ENCODE peak calls at places on chromosomes 16 and 17, in nine cellular contexts. N is GM23248, A is HCT116, U is hepatocyte, B is OCI-LY7, T is MM.1S, Z is GM23338, J is PC-3, D is SK-N-SH. Q is an unnamed sample.

GRCh38 chr16:8370374-8371015 is 219.8 kb downstream of the TMEM114 start:
- DNase-seq in N (peak), A (no peak), U (peak), B (no peak), T (no peak), Z (peak), J (peak), D (no peak), Q (no peak)

GRCh38 chr16:46729326-46729995 is 18.7 kb downstream of the MYLK3 start:
- DNase-seq in N (no peak), A (no peak), U (no peak), B (no peak), T (no peak), Z (no peak), J (no peak), D (no peak), Q (no peak)

GRCh38 chr17:5587431-5588032 is 3.2 kb upstream of the NLRP1 start:
- DNase-seq in N (peak), A (peak), U (peak), B (peak), T (peak), Z (peak), J (peak), D (peak), Q (peak)

GRCh38 chr16:81471882-81472281 is 27.3 kb downstream of the CMIP start:
- DNase-seq in N (no peak), A (no peak), U (no peak), B (no peak), T (no peak), Z (no peak), J (no peak), D (no peak), Q (no peak)

GRCh38 chr17:35898283-35899070 is 18.3 kb upstream of the CCL5 start:
- DNase-seq in N (no peak), A (no peak), U (no peak), B (no peak), T (no peak), Z (no peak), J (peak), D (no peak), Q (no peak)

GRCh38 chr16:28548306-28548802 is 5.4 kb upstream of the SGF29 start:
- DNase-seq in N (no peak), A (no peak), U (no peak), B (no peak), T (no peak), Z (no peak), J (no peak), D (no peak), Q (no peak)

GRCh38 chr17:79028496-79029326 is 4.7 kb downstream of the C1QTNF1 start:
- DNase-seq in N (peak), A (no peak), U (no peak), B (no peak), T (no peak), Z (no peak), J (no peak), D (peak), Q (no peak)

GRCh38 chr16:59697236-59697635 is 963.1 kb upstream of the GOT2 start:
- DNase-seq in N (peak), A (no peak), U (no peak), B (no peak), T (no peak), Z (no peak), J (no peak), D (no peak), Q (no peak)

GRCh38 chr16:30548392-30549255 is 9.6 kb downstream of the ZNF764 start:
- DNase-seq in N (no peak), A (no peak), U (no peak), B (no peak), T (no peak), Z (no peak), J (no peak), D (no peak), Q (no peak)

DNA sequence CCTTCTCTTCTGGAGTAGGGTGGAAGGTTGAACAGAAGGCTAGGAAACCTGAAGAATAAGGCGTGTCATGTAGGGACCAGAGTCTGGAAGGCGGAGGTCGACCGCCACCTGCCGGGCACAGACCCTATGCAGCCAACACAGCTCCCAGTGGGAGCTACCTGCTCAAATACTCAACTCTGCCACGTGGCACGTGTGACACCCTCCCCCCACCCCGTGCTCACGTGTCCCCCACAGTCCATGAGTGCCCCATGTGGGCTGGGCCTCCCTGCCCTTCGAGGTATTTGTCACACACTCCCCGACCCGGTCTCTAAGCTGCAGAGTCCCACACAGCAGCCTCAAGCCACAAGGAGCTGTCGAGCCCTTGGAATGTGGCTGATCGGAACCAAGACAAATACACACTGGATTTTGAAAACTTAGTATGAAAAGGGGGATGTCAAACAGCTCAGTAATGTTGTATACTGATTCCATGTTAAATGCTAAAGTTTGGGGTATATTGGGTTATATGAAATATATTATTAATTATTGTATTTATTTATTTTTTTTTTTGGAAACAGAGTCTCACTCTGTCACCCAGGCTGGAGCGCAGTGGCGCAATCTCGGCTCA is 11.7 kb downstream of the HID1 start:
- DNase-seq in N (peak), A (peak), U (peak), B (peak), T (peak), Z (peak), J (no peak), D (no peak), Q (peak)
- TF ChIP-seq EZH2phosphoT487 in N (no peak), A (no peak), U (no peak), B (no peak), T (no peak), Z (no peak), J (no peak), D (no peak), Q (no peak)

GRCh38 chr17:80100035-80100323 is 1.4 kb upstream of the GAA start:
- DNase-seq in N (no peak), A (no peak), U (no peak), B (no peak), T (no peak), Z (no peak), J (no peak), D (no peak), Q (no peak)
- H3K4me2 ChIP-seq in N (no peak), A (no peak), U (no peak), B (peak), T (peak), Z (no peak), J (no peak), D (no peak), Q (no peak)

GRCh38 chr16:67657751-67658518 is 2.1 kb downstream of the ACD start:
- DNase-seq in N (no peak), A (no peak), U (no peak), B (no peak), T (no peak), Z (no peak), J (no peak), D (no peak), Q (no peak)

GRCh38 chr16:67659675-67660563 is at the start of gene ACD:
- DNase-seq in N (peak), A (peak), U (peak), B (peak), T (peak), Z (peak), J (peak), D (peak), Q (peak)

GRCh38 chr16:67660564-67661028 is at the start of gene PARD6A:
- DNase-seq in N (peak), A (peak), U (peak), B (peak), T (peak), Z (peak), J (peak), D (peak), Q (peak)

GRCh38 chr16:67657017-67657608 is 2.9 kb downstream of the ACD start:
- DNase-seq in N (no peak), A (no peak), U (no peak), B (no peak), T (no peak), Z (no peak), J (no peak), D (no peak), Q (no peak)

GRCh38 chr16:67658849-67659674 is 998 bp downstream of the ACD start:
- DNase-seq in N (no peak), A (no peak), U (no peak), B (no peak), T (no peak), Z (no peak), J (no peak), D (no peak), Q (no peak)
- H3K4me3 ChIP-seq in N (peak), A (peak), U (peak), B (peak), T (peak), Z (peak), J (peak), D (peak), Q (peak)

DNA sequence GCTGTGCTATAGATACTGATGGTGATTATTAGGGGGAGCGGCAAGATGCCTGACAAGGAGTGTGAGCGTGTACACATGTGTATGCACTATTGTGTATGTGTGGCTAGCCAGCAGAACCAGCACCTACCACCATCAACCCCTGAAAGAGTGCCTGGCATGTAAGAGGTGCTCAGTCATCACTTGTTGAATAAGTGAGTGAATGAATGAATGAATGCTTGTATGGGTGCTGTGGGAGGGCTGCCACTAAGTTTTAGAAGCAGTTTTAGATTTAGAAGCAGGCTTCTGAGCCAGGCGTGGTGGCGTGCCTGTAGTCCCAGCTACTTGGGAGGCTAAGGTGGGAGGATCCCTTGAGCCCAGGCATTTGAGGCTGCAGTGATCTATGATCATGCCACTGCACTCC is 37.0 kb downstream of the RAB11FIP4 start:
- DNase-seq in N (no peak), A (no peak), U (no peak), B (no peak), T (no peak), Z (no peak), J (no peak), D (no peak), Q (no peak)
- TF ChIP-seq EZH2phosphoT487 in N (no peak), A (no peak), U (no peak), B (no peak), T (no peak), Z (no peak), J (no peak), D (no peak), Q (no peak)

DNA sequence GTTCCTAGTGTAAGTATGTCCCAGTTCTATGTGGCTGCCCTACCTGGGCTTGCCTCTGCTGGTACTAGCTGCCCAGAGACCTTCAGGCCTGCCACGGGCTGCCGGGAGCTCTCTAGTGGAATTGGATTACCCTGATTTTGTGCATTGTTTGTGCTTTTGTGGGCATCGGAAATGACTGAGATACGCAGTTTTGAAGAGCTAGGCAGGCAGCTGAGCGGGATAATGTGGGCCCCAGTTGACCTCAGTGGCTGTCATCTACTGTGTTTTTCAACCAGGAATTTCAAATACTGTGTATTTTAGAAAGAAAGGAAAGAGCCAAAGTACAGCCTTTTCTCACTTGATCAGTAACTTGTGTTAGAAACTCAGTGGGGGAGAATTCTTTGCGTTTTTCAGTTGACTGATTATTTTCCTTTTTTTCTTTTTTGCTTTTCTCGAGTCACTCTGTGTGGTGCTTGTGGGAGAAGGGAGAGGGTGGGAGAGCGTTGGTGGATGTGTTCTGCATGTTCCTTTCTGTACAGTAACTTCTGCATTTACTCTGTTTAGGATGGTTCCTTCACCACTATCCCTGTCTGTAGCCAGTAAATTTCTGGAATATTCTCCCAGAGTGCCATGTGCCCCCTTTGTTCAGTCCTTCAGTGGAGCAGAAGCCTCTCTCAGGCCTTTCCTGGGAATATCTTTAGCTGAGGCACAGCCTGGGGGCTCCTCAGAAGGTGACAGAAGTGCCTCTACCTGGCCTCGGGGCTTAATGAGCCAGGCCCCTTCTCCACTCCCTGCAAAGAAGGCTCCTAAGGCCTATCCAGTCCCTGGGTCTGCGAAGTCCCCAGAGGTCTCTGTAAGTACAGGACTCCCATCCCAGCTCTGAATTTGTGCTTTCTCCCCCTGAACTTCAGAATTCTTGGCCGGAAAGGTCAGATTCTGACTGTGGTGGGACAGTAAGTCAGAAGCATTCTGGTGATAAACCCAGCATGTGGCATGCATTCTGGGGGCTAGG is 15.0 kb upstream of the SLC12A3 start:
- DNase-seq in N (no peak), A (no peak), U (no peak), B (no peak), T (no peak), Z (no peak), J (no peak), D (no peak), Q (no peak)
- H3K4me2 ChIP-seq in N (no peak), A (no peak), U (no peak), B (peak), T (no peak), Z (no peak), J (no peak), D (peak), Q (no peak)

GRCh38 chr16:66925322-66925840 is at the start of gene RRAD:
- DNase-seq in N (peak), A (no peak), U (peak), B (no peak), T (no peak), Z (peak), J (no peak), D (no peak), Q (peak)
- H3K4me3 ChIP-seq in N (peak), A (peak), U (no peak), B (no peak), T (peak), Z (peak), J (peak), D (peak), Q (peak)

GRCh38 chr16:68491576-68491950 is 43.3 kb upstream of the SMPD3 start:
- DNase-seq in N (no peak), A (no peak), U (no peak), B (no peak), T (no peak), Z (no peak), J (no peak), D (no peak), Q (no peak)

GRCh38 chr16:68490358-68490757 is 42.0 kb upstream of the SMPD3 start:
- DNase-seq in N (no peak), A (no peak), U (no peak), B (no peak), T (no peak), Z (no peak), J (no peak), D (no peak), Q (no peak)

GRCh38 chr16:68492151-68492500 is 43.8 kb upstream of the SMPD3 start:
- DNase-seq in N (no peak), A (no peak), U (no peak), B (no peak), T (no peak), Z (no peak), J (no peak), D (no peak), Q (no peak)

GRCh38 chr16:68492501-68493411 is 44.4 kb upstream of the SMPD3 start:
- DNase-seq in N (no peak), A (no peak), U (peak), B (peak), T (no peak), Z (no peak), J (no peak), D (no peak), Q (no peak)

GRCh38 chr16:68490829-68491575 is 42.7 kb upstream of the SMPD3 start:
- DNase-seq in N (peak), A (peak), U (peak), B (peak), T (peak), Z (peak), J (peak), D (no peak), Q (no peak)
- TF ChIP-seq EZH2phosphoT487 in N (no peak), A (no peak), U (no peak), B (no peak), T (no peak), Z (no peak), J (no peak), D (no peak), Q (no peak)

Q was measured in neural progenitor cell.